ENCODE peak calls at places on chromosome 15, in eight cellular contexts. One of them, this sample, is unnamed.

GRCh38 chr15:32956006-32956405 is 238.2 kb downstream of the GREM1 start:
- DNase-seq in GM10248: peak; percentile 40
- DNase-seq in iPS-NIHi11: peak; percentile 45
- DNase-seq in germinal center: peak; percentile 23
- DNase-seq in activated CD8-positive, alpha-beta memory T cell treated with anti-CD3 and anti-CD28 coated beads for 24 hours: no peak
- DNase-seq in endothelial cell of umbilical vein: peak; percentile 51
- DNase-seq in caudate nucleus: no peak
- DNase-seq in mammary epithelial cell: peak; percentile 25
- DNase-seq in this sample: no peak

GRCh38 chr15:65903296-65904073 is 34.2 kb downstream of the RAB11A start:
- DNase-seq in GM10248: no peak
- DNase-seq in iPS-NIHi11: no peak
- DNase-seq in germinal center: no peak
- DNase-seq in activated CD8-positive, alpha-beta memory T cell treated with anti-CD3 and anti-CD28 coated beads for 24 hours: no peak
- DNase-seq in endothelial cell of umbilical vein: no peak
- DNase-seq in caudate nucleus: no peak
- DNase-seq in mammary epithelial cell: no peak
- DNase-seq in this sample: no peak

GRCh38 chr15:68252925-68253534 is 23.5 kb upstream of the CLN6 start:
- DNase-seq in GM10248: peak; percentile 68
- DNase-seq in iPS-NIHi11: peak; percentile 69
- DNase-seq in germinal center: peak; percentile 62
- DNase-seq in activated CD8-positive, alpha-beta memory T cell treated with anti-CD3 and anti-CD28 coated beads for 24 hours: no peak
- DNase-seq in endothelial cell of umbilical vein: peak; percentile 80
- DNase-seq in caudate nucleus: no peak
- DNase-seq in mammary epithelial cell: peak; percentile 76
- DNase-seq in this sample: no peak

GRCh38 chr15:63498815-63499549 is 5.4 kb upstream of the USP3 start:
- DNase-seq in GM10248: no peak
- DNase-seq in iPS-NIHi11: no peak
- DNase-seq in germinal center: no peak
- DNase-seq in activated CD8-positive, alpha-beta memory T cell treated with anti-CD3 and anti-CD28 coated beads for 24 hours: peak; percentile 64
- DNase-seq in endothelial cell of umbilical vein: no peak
- DNase-seq in caudate nucleus: no peak
- DNase-seq in mammary epithelial cell: no peak
- DNase-seq in this sample: no peak

GRCh38 chr15:39230205-39230916 is 350.5 kb upstream of the THBS1 start:
- DNase-seq in GM10248: no peak
- DNase-seq in iPS-NIHi11: no peak
- DNase-seq in germinal center: no peak
- DNase-seq in activated CD8-positive, alpha-beta memory T cell treated with anti-CD3 and anti-CD28 coated beads for 24 hours: no peak
- DNase-seq in endothelial cell of umbilical vein: peak; percentile 100
- DNase-seq in caudate nucleus: no peak
- DNase-seq in mammary epithelial cell: no peak
- DNase-seq in this sample: no peak

GRCh38 chr15:96285715-96286367 is 44.7 kb upstream of the NR2F2 start:
- DNase-seq in GM10248: no peak
- DNase-seq in iPS-NIHi11: no peak
- DNase-seq in germinal center: no peak
- DNase-seq in activated CD8-positive, alpha-beta memory T cell treated with anti-CD3 and anti-CD28 coated beads for 24 hours: no peak
- DNase-seq in endothelial cell of umbilical vein: no peak
- DNase-seq in caudate nucleus: no peak
- DNase-seq in mammary epithelial cell: no peak
- DNase-seq in this sample: no peak

GRCh38 chr15:43879386-43880355 is 52.9 kb downstream of the WDR76 start:
- DNase-seq in GM10248: no peak
- DNase-seq in iPS-NIHi11: no peak
- DNase-seq in germinal center: no peak
- DNase-seq in activated CD8-positive, alpha-beta memory T cell treated with anti-CD3 and anti-CD28 coated beads for 24 hours: peak; percentile 49
- DNase-seq in endothelial cell of umbilical vein: no peak
- DNase-seq in caudate nucleus: no peak
- DNase-seq in mammary epithelial cell: no peak
- DNase-seq in this sample: no peak

GRCh38 chr15:72781621-72782020 is 1.9 kb downstream of the ADPGK start:
- DNase-seq in GM10248: no peak
- DNase-seq in iPS-NIHi11: no peak
- DNase-seq in germinal center: no peak
- DNase-seq in activated CD8-positive, alpha-beta memory T cell treated with anti-CD3 and anti-CD28 coated beads for 24 hours: no peak
- DNase-seq in endothelial cell of umbilical vein: no peak
- DNase-seq in caudate nucleus: no peak
- DNase-seq in mammary epithelial cell: no peak
- DNase-seq in this sample: no peak

This sample was measured in ecto neural progenitor cell.